ENCODE peak calls at places on chromosomes 3 and 15, in seven cellular contexts. H is BE2C, Q is foreskin fibroblast, R is transverse colon, M is AG04450, N is lower lobe of right lung, T is OCI-LY7. L is an unnamed sample.
A peak's percentile ranks its signal among the peaks of the same experiment; 100 is the strongest.

GRCh38 chr15:88274534-88275460 is 18.3 kb upstream of the NTRK3 start:
- DNase-seq in R (peak; percentile 44), T (peak; percentile 68), Q (peak; percentile 64), H (peak; percentile 77), N (no peak), M (peak; percentile 21), L (peak; percentile 51)

GRCh38 chr15:50685191-50685975 is 1.2 kb downstream of the TRPM7 start:
- DNase-seq in Q (peak; percentile 21), N (no peak), M (no peak), H (peak; percentile 14), T (peak; percentile 17), R (no peak), L (no peak)

GRCh38 chr3:78717042-78717441 is 1050.8 kb downstream of the ROBO1 start:
- DNase-seq in H (no peak), M (no peak), R (no peak), T (no peak), N (no peak), Q (no peak), L (no peak)

GRCh38 chr3:37793889-37794591 is 67.6 kb upstream of the CTDSPL start:
- DNase-seq in N (no peak), M (no peak), Q (no peak), T (no peak), H (no peak), R (no peak), L (no peak)

GRCh38 chr15:59543721-59544547 is 67.6 kb upstream of the GCNT3 start:
- DNase-seq in T (peak; percentile 64), M (no peak), N (no peak), R (peak; percentile 36), Q (no peak), H (no peak), L (peak; percentile 80)

GRCh38 chr15:43514241-43515057 is 3.0 kb upstream of the MAP1A start:
- DNase-seq in Q (peak; percentile 71), N (no peak), M (no peak), R (peak; percentile 22), T (peak; percentile 72), H (peak; percentile 52), L (no peak)

GRCh38 chr15:58748787-58749531 is 548 bp downstream of the ADAM10 start:
- DNase-seq in N (peak; percentile 70), M (no peak), Q (peak; percentile 58), T (peak; percentile 66), H (peak; percentile 62), R (peak; percentile 53), L (peak; percentile 55)

GRCh38 chr3:57756528-57757401 is 656 bp downstream of the SLMAP start:
- DNase-seq in M (no peak), N (peak; percentile 67), T (peak; percentile 60), R (peak; percentile 35), Q (peak; percentile 81), H (peak; percentile 27), L (peak; percentile 42)

GRCh38 chr15:64532921-64533320 is 72.5 kb downstream of the ZNF609 start:
- DNase-seq in T (no peak), Q (no peak), M (no peak), R (no peak), N (peak; percentile 69), H (no peak), L (no peak)

GRCh38 chr3:138678086-138678485 is 69.5 kb downstream of the FAIM start:
- DNase-seq in M (no peak), Q (no peak), N (no peak), T (no peak), R (no peak), H (no peak), L (no peak)

GRCh38 chr15:93031103-93031464 is 57.9 kb downstream of the RGMA start:
- DNase-seq in N (no peak), T (no peak), M (no peak), Q (no peak), H (no peak), R (no peak), L (no peak)

GRCh38 chr3:6367171-6367570 is 493.7 kb upstream of the GRM7 start:
- DNase-seq in M (no peak), N (no peak), T (no peak), R (no peak), H (no peak), Q (no peak), L (no peak)

GRCh38 chr3:152232679-152233078 is 36.0 kb upstream of the MBNL1 start:
- DNase-seq in T (no peak), M (no peak), R (no peak), H (no peak), N (no peak), Q (no peak), L (no peak)
- H3K4me3 ChIP-seq in T (no peak overlapping the region), M (no peak overlapping the region), R (no peak overlapping the region), H (no peak overlapping the region), N (no peak overlapping the region), Q (no peak overlapping the region), L (no peak overlapping the region)

DNA sequence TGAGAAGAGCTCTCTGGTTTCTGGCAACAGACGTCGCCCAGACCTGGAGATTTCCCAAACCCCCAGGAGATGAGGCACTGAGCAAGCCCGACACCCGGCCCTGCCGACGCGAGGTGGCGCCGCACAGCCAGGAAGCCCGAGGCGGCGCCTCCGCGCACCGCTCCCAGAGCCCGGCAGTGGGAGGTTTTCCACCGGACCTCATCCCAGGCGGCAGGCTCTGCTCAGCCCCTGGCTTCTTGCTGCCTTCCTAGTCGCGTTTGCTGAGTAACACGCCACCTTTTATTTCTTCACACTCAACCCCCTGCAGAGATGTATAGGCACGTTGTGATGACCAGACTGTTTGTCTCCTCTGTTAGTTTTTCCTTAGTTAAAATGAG is 56.3 kb upstream of the ARRDC4 start:
- DNase-seq in T (peak; percentile 2), H (peak; percentile 84), N (peak; percentile 76), Q (peak; percentile 82), R (peak; percentile 77), M (no peak), L (peak; percentile 69)
- H3K4me3 ChIP-seq in T (no peak overlapping the region), H (no peak overlapping the region), N (no peak overlapping the region), Q (peak overlapping the region; percentile 12), R (no peak overlapping the region), M (no peak overlapping the region), L (no peak overlapping the region)

GRCh38 chr15:84046064-84046637 is 189.4 kb upstream of the GOLGA6L4 start:
- DNase-seq in T (no peak), H (no peak), R (no peak), N (no peak), M (no peak), Q (no peak), L (no peak)
- H3K4me3 ChIP-seq in T (no peak overlapping the region), H (no peak overlapping the region), R (no peak overlapping the region), N (no peak overlapping the region), M (no peak overlapping the region), Q (no peak overlapping the region), L (no peak overlapping the region)

DNA sequence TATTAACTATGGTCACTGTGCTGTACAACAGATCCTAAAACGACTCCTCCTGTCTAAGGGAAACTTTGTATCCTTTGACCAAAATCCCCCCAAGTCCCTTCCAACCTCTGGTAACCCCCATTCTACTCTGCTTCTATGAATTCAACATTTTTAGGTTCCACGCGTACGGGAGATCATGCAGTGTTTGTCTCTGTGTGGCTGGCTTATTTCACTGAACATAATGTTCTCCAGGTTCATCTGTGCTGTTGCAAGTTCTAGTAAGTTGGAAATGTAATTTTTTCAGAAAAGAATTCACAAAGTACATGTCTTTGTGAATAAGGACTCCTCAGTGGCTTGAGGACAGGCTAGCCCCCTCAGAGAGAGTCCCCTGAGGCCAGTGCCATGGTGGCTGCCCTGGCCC is 66.1 kb downstream of the ATP10A start:
- DNase-seq in R (no peak), Q (peak; percentile 28), M (no peak), T (no peak), N (no peak), H (no peak), L (no peak)
- H3K4me3 ChIP-seq in R (no peak overlapping the region), Q (no peak overlapping the region), M (no peak overlapping the region), T (no peak overlapping the region), N (no peak overlapping the region), H (no peak overlapping the region), L (no peak overlapping the region)